ENCODE peak calls at places on chromosome 9, in five cellular contexts. R is tibial nerve; H is upper lobe of right lung; O is IMR-90; A is CD4-positive, alpha-beta T cell. N is an unnamed sample.

GRCh38 chr9:121929893-121930875 is 162.9 kb downstream of the TTLL11 start:
- DNase-seq in A (no peak), O (no peak), R (no peak), H (no peak), N (no peak)

GRCh38 chr9:78982849-78983248 is 588.9 kb upstream of the TLE4 start:
- DNase-seq in O (peak), R (no peak), A (no peak), H (no peak), N (no peak)

GRCh38 chr9:37904647-37905505 is 949 bp upstream of the SLC25A51 start:
- DNase-seq in O (peak), H (no peak), A (no peak), R (peak), N (peak)

GRCh38 chr9:84711398-84711777 is 41.9 kb downstream of the NTRK2 start:
- DNase-seq in R (no peak), H (no peak), A (no peak), O (no peak), N (no peak)

GRCh38 chr9:134707031-134707680 is 65.6 kb downstream of the COL5A1 start:
- DNase-seq in H (no peak), R (peak), O (peak), A (no peak), N (peak)

GRCh38 chr9:129133067-129133466 is 21.9 kb downstream of the PTPA start:
- DNase-seq in A (no peak), R (no peak), O (no peak), H (no peak), N (no peak)

GRCh38 chr9:135907006-135907434 is 326 bp downstream of the CAMSAP1 start:
- DNase-seq in H (peak), O (peak), R (no peak), A (peak), N (no peak)

GRCh38 chr9:108162664-108163063 is 673.1 kb upstream of the KLF4 start:
- DNase-seq in A (no peak), R (no peak), H (no peak), O (peak), N (no peak)

GRCh38 chr9:28853487-28853886 is 1280.2 kb upstream of the C9orf72 start:
- DNase-seq in R (no peak), A (no peak), H (no peak), O (no peak), N (no peak)

GRCh38 chr9:110283736-110284135 is 27.4 kb upstream of the TXN start:
- DNase-seq in R (no peak), H (no peak), O (no peak), A (no peak), N (no peak)

GRCh38 chr9:34550016-34550680 is 27.4 kb upstream of the ENHO start:
- DNase-seq in O (no peak), H (peak), R (no peak), A (peak), N (no peak)

GRCh38 chr9:101738566-101739183 is at the start of gene GRIN3A:
- DNase-seq in O (no peak), R (no peak), H (peak), A (no peak), N (no peak)

GRCh38 chr9:109560470-109561132 is 62.5 kb upstream of the PTPN3 start:
- DNase-seq in A (no peak), R (no peak), O (no peak), H (no peak), N (no peak)

GRCh38 chr9:37503736-37504135 is 18.0 kb downstream of the POLR1E start:
- DNase-seq in H (no peak), A (no peak), R (no peak), O (peak), N (no peak)

GRCh38 chr9:131587331-131587730 is 42.0 kb downstream of the PRRT1B start:
- DNase-seq in A (no peak), R (no peak), O (no peak), H (no peak), N (no peak)

GRCh38 chr9:89438194-89438593 is 59.7 kb downstream of the SEMA4D start:
- DNase-seq in O (no peak), A (no peak), H (no peak), R (no peak), N (no peak)

GRCh38 chr9:112069318-112070169 is 105.6 kb downstream of the SUSD1 start:
- DNase-seq in R (no peak), H (no peak), O (no peak), A (no peak), N (no peak)

GRCh38 chr9:118104385-118104784 is 400.2 kb downstream of the TLR4 start:
- DNase-seq in O (no peak), A (no peak), H (no peak), R (no peak), N (no peak)

GRCh38 chr9:134059661-134060395 is 8.0 kb downstream of the BRD3 start:
- DNase-seq in H (peak), A (no peak), O (no peak), R (peak), N (no peak)

GRCh38 chr9:87500491-87500890 is 2.8 kb downstream of the DAPK1 start:
- DNase-seq in A (no peak), R (no peak), O (no peak), H (no peak), N (no peak)
- TF ChIP-seq CTCF in A (no peak), R (no peak), O (no peak), H (peak), N (peak)

GRCh38 chr9:105244996-105245719 is 707 bp downstream of the SLC44A1 start:
- DNase-seq in A (peak), H (peak), O (no peak), R (no peak), N (peak)
- TF ChIP-seq CTCF in A (peak), H (peak), O (no peak), R (no peak), N (peak)

DNA sequence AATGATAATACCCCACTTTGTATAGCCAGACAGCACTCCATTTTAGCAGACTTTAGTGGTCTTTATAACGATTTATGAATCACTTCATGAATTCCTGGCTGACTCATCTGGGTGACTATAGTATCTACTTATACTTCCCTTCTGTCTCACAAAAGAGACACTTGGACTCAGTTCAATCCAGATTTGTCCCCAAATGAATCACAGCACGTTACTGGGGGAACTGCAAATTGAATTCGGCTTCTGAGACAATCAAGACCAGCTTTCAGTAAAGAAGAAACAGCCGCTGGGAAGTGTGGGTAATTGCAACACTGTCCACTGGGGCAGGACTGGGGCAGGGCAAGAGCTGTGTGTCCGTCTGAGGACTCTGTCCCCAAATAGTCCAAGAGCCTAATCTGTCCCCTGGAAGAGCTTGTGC is 337.3 kb upstream of the RFX3 start:
- DNase-seq in R (peak), H (no peak), O (peak), A (no peak), N (no peak)
- TF ChIP-seq CTCF in R (no peak), H (no peak), O (no peak), A (no peak), N (no peak)

GRCh38 chr9:95135756-95136155 is 181.8 kb downstream of the FANCC start:
- DNase-seq in A (no peak), H (no peak), R (no peak), O (no peak), N (no peak)

GRCh38 chr9:95139121-95139520 is 178.4 kb downstream of the FANCC start:
- DNase-seq in H (no peak), R (no peak), A (no peak), O (no peak), N (no peak)

GRCh38 chr9:95137587-95138145 is 179.8 kb downstream of the FANCC start:
- DNase-seq in R (no peak), A (no peak), H (no peak), O (no peak), N (no peak)

GRCh38 chr9:95140821-95141220 is 176.7 kb downstream of the FANCC start:
- DNase-seq in H (no peak), A (no peak), O (no peak), R (no peak), N (no peak)

GRCh38 chr9:95138474-95138873 is 179.0 kb downstream of the FANCC start:
- DNase-seq in A (no peak), R (no peak), O (peak), H (no peak), N (no peak)
- TF ChIP-seq CTCF in A (no peak), R (no peak), O (no peak), H (no peak), N (no peak)

DNA sequence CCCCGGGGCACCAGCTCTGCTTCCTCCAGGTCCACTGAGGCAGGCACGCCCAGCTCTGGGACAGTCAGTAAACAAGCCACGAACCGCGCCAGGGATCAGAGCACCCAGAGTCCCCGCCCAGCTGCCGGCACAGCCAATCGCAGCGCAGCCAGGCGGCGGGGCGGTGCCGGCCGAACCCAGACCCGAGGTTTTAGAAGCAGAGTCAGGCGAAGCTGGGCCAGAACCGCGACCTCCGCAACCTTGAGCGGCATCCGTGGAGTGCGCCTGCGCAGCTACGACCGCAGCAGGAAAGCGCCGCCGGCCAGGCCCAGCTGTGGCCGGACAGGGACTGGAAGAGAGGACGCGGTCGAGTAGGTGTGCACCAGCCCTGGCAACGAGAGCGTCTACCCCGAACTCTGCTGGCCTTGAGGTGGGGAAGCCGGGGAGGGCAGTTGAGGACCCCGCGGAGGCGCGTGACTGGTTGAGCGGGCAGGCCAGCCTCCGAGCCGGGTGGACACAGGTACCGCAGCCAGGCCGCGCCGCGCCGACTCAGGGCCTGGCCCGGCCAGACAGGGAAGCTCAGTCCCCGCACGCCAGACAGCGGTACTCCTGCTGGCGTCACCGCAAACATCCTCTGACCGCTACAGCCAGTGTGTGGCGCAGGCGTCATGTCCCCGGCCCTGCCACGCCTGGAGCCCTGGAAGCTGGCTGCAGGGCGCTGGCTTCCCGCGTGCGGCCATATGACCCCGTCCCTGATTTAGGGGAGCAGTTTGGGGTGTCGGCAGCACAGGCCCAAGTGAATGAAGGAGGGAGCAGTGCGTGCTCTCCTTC is at the start of gene CTSL:
- DNase-seq in A (peak), R (peak), O (peak), H (peak), N (peak)
- TF ChIP-seq CTCF in A (no peak), R (no peak), O (peak), H (peak), N (peak)